ENCODE peak calls at places on chromosome 4, in six cellular contexts. V is CD8-positive, alpha-beta memory T cell; X is stomach; B is epithelial cell of esophagus; K is fibroblast of mammary gland; H is cardiac muscle cell. O is an unnamed sample.
A peak's percentile ranks its signal among the peaks of the same experiment; 100 is the strongest.

GRCh38 chr4:147822128-147822527 is 90.2 kb downstream of the ARHGAP10 start:
- DNase-seq in V (no peak), X (peak; percentile 95), B (peak; percentile 98), K (peak; percentile 88), H (peak; percentile 40), O (no peak)

GRCh38 chr4:76989391-76990061 is 40.0 kb downstream of the SEPTIN11 start:
- DNase-seq in V (peak; percentile 86), X (no peak), B (no peak), K (no peak), H (no peak), O (peak; percentile 50)

GRCh38 chr4:112061418-112061817 is 83.8 kb upstream of the FAM241A start:
- DNase-seq in V (no peak), X (no peak), B (no peak), K (no peak), H (peak; percentile 5), O (no peak)

GRCh38 chr4:26850528-26850927 is 10.1 kb upstream of the STIM2 start:
- DNase-seq in V (no peak), X (no peak), B (no peak), K (no peak), H (no peak), O (no peak)

GRCh38 chr4:1967512-1968149 is 41.1 kb downstream of the NELFA start:
- DNase-seq in V (peak; percentile 11), X (no peak), B (no peak), K (peak; percentile 25), H (no peak), O (no peak)

GRCh38 chr4:129358571-129358970 is 262.6 kb downstream of the C4orf33 start:
- DNase-seq in V (no peak), X (no peak), B (peak; percentile 58), K (peak; percentile 78), H (no peak), O (no peak)

GRCh38 chr4:62288803-62289541 is 1088.8 kb downstream of the ADGRL3 start:
- DNase-seq in V (no peak), X (no peak), B (peak; percentile 1), K (no peak), H (no peak), O (no peak)

GRCh38 chr4:32148120-32148666 is 1428.0 kb downstream of the PCDH7 start:
- DNase-seq in V (no peak), X (no peak), B (peak; percentile 22), K (peak; percentile 14), H (no peak), O (no peak)

GRCh38 chr4:126630171-126630570 is 1002.6 kb upstream of the INTU start:
- DNase-seq in V (no peak), X (no peak), B (no peak), K (peak; percentile 35), H (no peak), O (no peak)

GRCh38 chr4:76943129-76943620 is 6.4 kb upstream of the SEPTIN11 start:
- DNase-seq in V (no peak), X (no peak), B (peak; percentile 65), K (peak; percentile 85), H (no peak), O (no peak)

GRCh38 chr4:55214172-55214571 is 88.8 kb upstream of the KDR start:
- DNase-seq in V (no peak), X (no peak), B (peak; percentile 49), K (no peak), H (no peak), O (no peak)

GRCh38 chr4:8765084-8765483 is 106.6 kb downstream of the HMX1 start:
- DNase-seq in V (peak; percentile 14), X (no peak), B (no peak), K (no peak), H (no peak), O (no peak)

GRCh38 chr4:98970386-98970785 is 25.1 kb upstream of the METAP1 start:
- DNase-seq in V (no peak), X (no peak), B (peak; percentile 47), K (no peak), H (no peak), O (no peak)

GRCh38 chr4:162841769-162842168 is 324.9 kb downstream of the NAF1 start:
- DNase-seq in V (no peak), X (no peak), B (no peak), K (no peak), H (no peak), O (no peak)

GRCh38 chr4:41877020-41877796 is 58.0 kb upstream of the TMEM33 start:
- DNase-seq in V (no peak), X (no peak), B (no peak), K (no peak), H (no peak), O (no peak)

GRCh38 chr4:158769175-158769831 is 477 bp downstream of the FNIP2 start:
- DNase-seq in V (peak; percentile 66), X (peak; percentile 29), B (peak; percentile 43), K (peak; percentile 27), H (peak; percentile 33), O (peak; percentile 16)

GRCh38 chr4:2182981-2183380 is 58.9 kb downstream of the HAUS3 start:
- DNase-seq in V (no peak), X (no peak), B (peak; percentile 56), K (peak; percentile 64), H (no peak), O (no peak)

GRCh38 chr4:5912614-5913019 is 19.7 kb upstream of the CRMP1 start:
- DNase-seq in V (no peak), X (no peak), B (peak; percentile 30), K (no peak), H (no peak), O (no peak)

GRCh38 chr4:129113438-129113837 is 17.5 kb downstream of the C4orf33 start:
- DNase-seq in V (no peak), X (no peak), B (no peak), K (no peak), H (no peak), O (no peak)

DNA sequence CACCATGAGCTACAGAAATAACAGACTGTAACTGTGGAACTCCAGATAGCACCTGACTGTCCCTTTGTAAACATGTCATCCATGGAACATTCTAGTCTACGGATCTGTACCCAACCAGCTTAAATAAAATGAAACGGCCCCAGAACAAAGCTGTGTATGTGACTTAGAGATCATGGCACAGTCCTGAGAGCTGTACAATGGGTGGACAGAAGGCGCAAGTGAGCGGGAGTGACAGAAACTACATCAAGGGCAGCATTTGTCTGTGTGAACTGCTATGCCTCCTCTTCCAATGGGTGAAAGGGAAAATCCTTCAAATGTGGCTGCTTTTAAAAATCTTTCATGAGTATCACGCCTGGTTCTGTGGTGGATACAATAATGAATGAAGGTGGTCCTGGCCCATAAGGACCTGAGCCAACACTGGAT is 72.5 kb downstream of the FAT1 start:
- DNase-seq in V (no peak), X (no peak), B (no peak), K (no peak), H (no peak), O (no peak)
- H3K4me3 ChIP-seq in V (no peak overlapping the region), X (peak overlapping the region; percentile 42), B (no peak overlapping the region), K (no peak overlapping the region), H (no peak overlapping the region), O (no peak overlapping the region)

GRCh38 chr4:180949825-180950224 is 1293.4 kb upstream of the TENM3 start:
- DNase-seq in V (no peak), X (peak; percentile 33), B (peak; percentile 94), K (peak; percentile 11), H (no peak), O (no peak)

GRCh38 chr4:180951312-180951711 is 1291.9 kb upstream of the TENM3 start:
- DNase-seq in V (no peak), X (no peak), B (no peak), K (no peak), H (no peak), O (no peak)

GRCh38 chr4:180953572-180953971 is 1289.6 kb upstream of the TENM3 start:
- DNase-seq in V (no peak), X (no peak), B (peak; percentile 24), K (no peak), H (no peak), O (no peak)

GRCh38 chr4:180947421-180947820 is 1295.8 kb upstream of the TENM3 start:
- DNase-seq in V (no peak), X (no peak), B (peak; percentile 44), K (peak; percentile 45), H (no peak), O (no peak)

GRCh38 chr4:180950377-180950776 is 1292.8 kb upstream of the TENM3 start:
- DNase-seq in V (no peak), X (no peak), B (peak; percentile 39), K (peak; percentile 21), H (no peak), O (no peak)
- H3K4me3 ChIP-seq in V (no peak overlapping the region), X (no peak overlapping the region), B (no peak overlapping the region), K (no peak overlapping the region), H (no peak overlapping the region), O (no peak overlapping the region)

DNA sequence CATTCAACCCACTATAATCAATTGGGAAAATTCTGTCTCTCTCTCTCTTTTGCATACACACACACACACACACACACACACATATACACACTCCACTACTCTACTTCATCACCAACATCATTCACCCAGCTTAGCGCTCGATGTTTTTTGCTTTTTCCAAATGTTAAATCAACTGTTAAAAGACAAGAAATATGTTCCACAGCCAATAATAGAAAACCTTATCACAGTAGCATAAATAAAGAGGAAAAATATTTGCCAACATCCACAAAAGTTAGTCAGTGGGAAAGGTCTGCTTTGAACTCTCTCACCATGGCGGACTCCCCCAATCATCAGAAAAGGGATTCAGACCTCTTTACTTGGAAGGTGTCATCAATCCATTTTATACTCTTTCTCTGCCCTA is 29.4 kb upstream of the LGI2 start:
- DNase-seq in V (no peak), X (no peak), B (no peak), K (no peak), H (no peak), O (no peak)
- H3K4me3 ChIP-seq in V (no peak overlapping the region), X (no peak overlapping the region), B (no peak overlapping the region), K (no peak overlapping the region), H (no peak overlapping the region), O (no peak overlapping the region)

GRCh38 chr4:145177511-145177905 is 2.9 kb downstream of the OTUD4 start:
- DNase-seq in V (no peak), X (no peak), B (peak; percentile 18), K (peak; percentile 36), H (peak; percentile 58), O (no peak)

GRCh38 chr4:145179201-145179860 is 1.1 kb downstream of the OTUD4 start:
- DNase-seq in V (peak; percentile 83), X (peak; percentile 79), B (peak; percentile 66), K (peak; percentile 54), H (peak; percentile 49), O (peak; percentile 66)

GRCh38 chr4:145177906-145178538 is 2.4 kb downstream of the OTUD4 start:
- DNase-seq in V (no peak), X (no peak), B (peak; percentile 50), K (peak; percentile 51), H (no peak), O (no peak)

GRCh38 chr4:145178740-145179139 is 1.6 kb downstream of the OTUD4 start:
- DNase-seq in V (no peak), X (no peak), B (peak; percentile 11), K (no peak), H (no peak), O (no peak)

DNA sequence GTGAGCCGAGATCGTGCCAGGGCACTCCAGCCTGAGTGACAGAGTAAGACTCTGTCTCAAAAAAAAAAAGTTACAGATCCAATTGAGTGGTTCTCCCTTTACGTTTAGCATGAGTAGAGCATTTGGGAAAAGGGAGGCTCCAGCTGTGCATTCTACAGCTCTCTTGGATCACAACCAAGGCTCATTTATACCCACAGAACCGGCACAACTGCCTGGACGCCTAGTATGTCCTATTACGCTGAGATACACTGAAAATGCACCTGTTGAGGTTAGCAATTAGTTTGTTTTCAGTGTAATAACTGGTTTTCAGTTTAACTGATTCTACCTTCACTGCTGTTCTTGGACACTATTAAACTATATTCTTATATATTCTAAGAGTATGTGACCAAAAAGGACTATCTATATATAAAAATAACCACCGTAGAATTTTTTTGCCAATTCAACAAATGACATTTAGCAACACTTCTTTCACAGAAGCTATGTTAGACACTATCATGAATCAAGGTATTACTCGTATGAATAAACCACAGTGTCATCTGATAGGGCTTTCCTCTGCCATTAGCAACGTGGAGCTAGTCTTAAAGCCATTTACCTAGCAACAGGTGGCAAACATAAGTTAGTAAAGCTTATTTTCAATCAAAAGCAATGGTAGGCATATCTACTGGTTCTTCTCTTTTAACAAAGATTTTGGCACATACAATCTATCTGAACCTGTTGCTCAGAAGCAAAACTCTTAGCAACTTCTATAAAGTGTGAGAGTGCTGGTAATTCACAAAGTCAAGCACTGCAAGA is 3.6 kb downstream of the OTUD4 start:
- DNase-seq in V (no peak), X (no peak), B (peak; percentile 34), K (no peak), H (no peak), O (no peak)
- H3K4me3 ChIP-seq in V (peak overlapping the region; percentile 82), X (no peak overlapping the region), B (peak overlapping the region; percentile 57), K (peak overlapping the region; percentile 87), H (peak overlapping the region; percentile 90), O (peak overlapping the region; percentile 70)

O was measured in effector memory CD4-positive, alpha-beta T cell.